ENCODE peak calls at places on chromosomes 5 and 9, in five cellular contexts. X is astrocyte; O is breast epithelium; K is CD8-positive, alpha-beta T cell; A is ascending aorta. Q is an unnamed sample. For H3K9me3, the result is how much of the 10 kb centered on the place peaks cover.

GRCh38 chr5:155260798-155261197 is 247.2 kb downstream of the KIF4B start:
- DNase-seq in X (no peak), A (no peak), O (no peak), K (no peak), Q (no peak)

GRCh38 chr5:69276422-69277174 is 41.9 kb downstream of the CDK7 start:
- DNase-seq in K (no peak), X (peak), O (no peak), A (no peak), Q (no peak)

GRCh38 chr5:77133061-77133758 is 46.1 kb upstream of the ZBED3 start:
- DNase-seq in K (no peak), O (peak), A (peak), X (peak), Q (no peak)

GRCh38 chr9:136206602-136207333 is 1.8 kb upstream of the LHX3 start:
- DNase-seq in O (no peak), X (no peak), A (no peak), K (no peak), Q (no peak)

GRCh38 chr5:107512029-107512428 is 158.7 kb downstream of the EFNA5 start:
- DNase-seq in A (no peak), O (no peak), X (no peak), K (no peak), Q (no peak)

GRCh38 chr9:99931155-99931840 is 24.8 kb downstream of the STX17 start:
- DNase-seq in A (no peak), O (no peak), X (peak), K (no peak), Q (no peak)

GRCh38 chr9:136700959-136701664 is 11.3 kb upstream of the DIPK1B start:
- DNase-seq in A (no peak), K (peak), O (no peak), X (no peak), Q (peak)

GRCh38 chr9:102842421-102842820 is 152.7 kb upstream of the CYLC2 start:
- DNase-seq in X (no peak), O (no peak), A (no peak), K (no peak), Q (no peak)

GRCh38 chr9:137688725-137689124 is 69.9 kb downstream of the EHMT1 start:
- DNase-seq in K (no peak), A (no peak), O (no peak), X (no peak), Q (no peak)

GRCh38 chr5:174617910-174618309 is 106.5 kb upstream of the MSX2 start:
- DNase-seq in K (no peak), X (no peak), A (no peak), O (no peak), Q (no peak)

GRCh38 chr9:83154821-83155220 is 91.9 kb upstream of the RASEF start:
- DNase-seq in A (no peak), X (peak), O (no peak), K (no peak), Q (no peak)

GRCh38 chr5:73615085-73615484 is 10.9 kb upstream of the ARHGEF28 start:
- DNase-seq in K (no peak), O (no peak), X (no peak), A (no peak), Q (no peak)

GRCh38 chr5:178442361-178443256 is 147.6 kb downstream of the COL23A1 start:
- DNase-seq in X (no peak), K (no peak), O (no peak), A (no peak), Q (no peak)

DNA sequence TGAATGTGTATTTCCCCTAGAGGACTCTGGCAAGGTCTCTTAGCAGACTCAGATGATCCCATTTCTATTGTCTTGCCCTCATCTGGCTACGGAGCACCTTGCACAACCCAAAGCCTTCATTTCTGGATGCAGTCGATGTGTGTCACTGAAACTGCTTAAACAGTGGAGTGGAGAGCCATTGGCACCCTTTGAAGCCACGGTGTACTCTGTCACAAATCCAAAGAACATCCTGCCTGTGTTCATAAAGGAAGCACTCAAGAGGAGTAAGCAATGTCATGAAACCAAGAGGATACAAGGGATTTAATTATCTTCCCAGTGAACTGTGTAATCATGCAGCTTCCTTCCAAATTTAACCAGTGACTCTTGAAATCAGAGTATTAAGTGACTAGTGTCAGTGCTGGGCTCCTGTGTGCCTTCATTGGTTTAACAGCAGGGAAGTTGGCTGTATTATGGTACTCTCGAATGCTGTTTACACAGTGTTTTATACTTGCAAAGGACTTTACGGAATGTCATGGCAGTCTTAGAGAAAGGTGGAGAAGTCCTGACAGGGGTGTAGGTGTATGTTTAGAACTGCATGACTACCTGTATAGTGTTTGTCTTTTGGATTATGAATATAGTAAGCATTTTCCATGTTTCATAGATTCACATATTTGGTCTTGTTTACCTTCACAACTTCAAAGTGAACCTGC is 41.9 kb downstream of the CD180 start:
- DNase-seq in O (peak), K (no peak), A (no peak), X (no peak), Q (no peak)
- H3K27ac ChIP-seq in O (peak), K (no peak), A (no peak), X (no peak), Q (no peak)

GRCh38 chr5:141909212-141909611 is 14.5 kb upstream of the DELE1 start:
- DNase-seq in X (no peak), O (no peak), K (no peak), A (no peak), Q (no peak)

GRCh38 chr5:141910271-141910673 is 13.4 kb upstream of the DELE1 start:
- DNase-seq in O (peak), K (no peak), A (no peak), X (no peak), Q (no peak)

GRCh38 chr5:141906517-141906916 is 17.2 kb upstream of the DELE1 start:
- DNase-seq in X (no peak), K (no peak), A (no peak), O (no peak), Q (no peak)

GRCh38 chr5:141906972-141907371 is 16.7 kb upstream of the DELE1 start:
- DNase-seq in A (no peak), O (no peak), X (no peak), K (no peak), Q (no peak)

DNA sequence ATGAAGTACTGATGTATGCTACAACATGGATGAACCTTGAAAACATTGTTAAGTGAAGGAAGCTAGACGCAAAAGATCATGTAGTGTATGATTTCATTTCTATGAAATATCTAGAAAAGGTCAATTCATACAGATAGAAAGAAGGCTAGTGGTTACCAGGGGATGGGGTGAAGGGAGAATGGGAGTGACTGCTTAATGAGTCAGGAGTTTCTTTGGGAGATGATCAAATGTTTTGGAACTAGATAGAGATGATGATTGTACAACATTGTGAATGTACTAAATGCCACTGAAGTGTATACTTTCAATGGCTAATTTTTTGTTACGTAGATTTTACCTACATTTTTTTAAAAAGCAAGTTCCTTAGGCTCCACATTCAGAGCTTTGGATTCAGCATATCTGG is 14.9 kb upstream of the DELE1 start:
- DNase-seq in O (no peak), A (no peak), X (peak), K (no peak), Q (no peak)
- H3K4me3 ChIP-seq in O (no peak), A (no peak), X (no peak), K (no peak), Q (no peak)

GRCh38 chr5:92313385-92313784 is 930.3 kb upstream of the ARRDC3 start:
- DNase-seq in K (no peak), X (no peak), O (no peak), A (no peak), Q (no peak)

GRCh38 chr5:92309336-92309991 is 926.3 kb upstream of the ARRDC3 start:
- DNase-seq in O (no peak), X (peak), K (no peak), A (no peak), Q (no peak)

DNA sequence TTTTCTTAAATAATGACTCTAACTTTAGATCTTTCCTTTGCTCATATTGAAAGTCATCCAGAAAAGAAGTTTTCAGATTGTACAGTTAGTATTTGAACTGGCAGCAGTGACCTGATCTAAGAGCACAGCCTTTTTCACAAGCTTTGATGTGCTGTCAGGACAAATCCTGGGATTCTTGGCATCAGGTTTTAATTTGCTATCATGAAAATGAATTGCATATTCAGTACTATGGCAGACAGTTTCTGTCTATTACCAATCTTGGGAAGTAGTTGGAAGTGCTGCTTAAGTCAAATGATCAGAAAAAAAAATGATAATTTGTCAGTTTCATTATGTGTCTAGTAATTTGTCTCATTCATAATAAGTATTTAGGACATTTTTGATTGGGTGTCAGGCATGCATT is 925.6 kb upstream of the ARRDC3 start:
- DNase-seq in K (no peak), X (no peak), O (no peak), A (no peak), Q (no peak)
- H3K9me3 ChIP-seq in K (under half), X (under half), O (under half), A (under half), Q (under half)

GRCh38 chr9:126367139-126367538 is 40.5 kb downstream of the MVB12B start:
- DNase-seq in A (no peak), X (no peak), O (no peak), K (no peak), Q (no peak)
- H3K27ac ChIP-seq in A (no peak), X (no peak), O (no peak), K (no peak), Q (no peak)

DNA sequence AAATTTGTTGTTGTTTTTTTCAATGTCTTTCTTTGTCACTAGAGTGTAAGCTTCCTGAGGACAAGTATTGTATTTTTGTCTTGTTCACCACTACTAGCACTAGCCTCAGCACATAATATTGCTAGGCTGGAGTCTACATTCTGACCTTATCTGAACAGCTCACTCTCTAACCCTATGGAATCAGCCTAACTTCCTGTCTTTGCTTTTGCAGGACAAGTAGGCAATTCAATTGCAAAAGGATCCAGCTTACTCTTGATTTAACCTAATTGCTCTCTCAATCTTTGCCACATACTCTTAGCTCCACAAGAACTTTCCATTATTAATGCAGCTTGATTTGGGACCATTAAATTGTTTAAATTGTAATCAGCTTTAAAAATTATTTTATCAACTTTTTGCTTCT is 308.5 kb downstream of the MAN2A1 start:
- DNase-seq in K (no peak), A (no peak), X (no peak), O (no peak), Q (no peak)
- H3K4me3 ChIP-seq in K (no peak), A (no peak), X (no peak), O (no peak), Q (no peak)

GRCh38 chr5:140828402-140828737 is 610 bp downstream of the PCDHA6 start:
- DNase-seq in A (no peak), O (no peak), K (no peak), X (no peak), Q (no peak)

GRCh38 chr5:140822281-140822629 is 842 bp downstream of the PCDHA5 start:
- DNase-seq in K (no peak), A (no peak), O (no peak), X (no peak), Q (no peak)

GRCh38 chr5:140823475-140823874 is 2.1 kb downstream of the PCDHA5 start:
- DNase-seq in A (no peak), K (no peak), O (no peak), X (no peak), Q (peak)

GRCh38 chr5:140827704-140828401 is at the start of gene PCDHA6:
- DNase-seq in A (no peak), O (no peak), X (no peak), K (no peak), Q (no peak)
- H3K9me3 ChIP-seq in A (half or more), O (under half), X (under half), K (under half), Q (under half)